ENCODE peak calls at places on chromosomes 12 and 14, in seven cellular contexts. U is stimulated activated CD4-positive, alpha-beta T cell treated with anti-CD3 and anti-CD28 coated beads, Interleukin-2, amount 100 ng/mL, for 48 hours; G is foreskin fibroblast; Q is activated CD4-positive, alpha-beta T cell treated with anti-CD3 and anti-CD28 coated beads, Interleukin-2, amount 50 U/mL, for 4 hours; L is stimulated activated CD8-positive, alpha-beta memory T cell treated with anti-CD3 and anti-CD28 coated beads, Interleukin-4, amount 100 ng/mL, for 4 hours; K is H54; V is A549. A is an unnamed sample.

GRCh38 chr12:72359416-72359815 is 87.2 kb downstream of the TRHDE start:
- DNase-seq in U (no peak), G (no peak), Q (no peak), L (no peak), K (no peak), V (no peak), A (no peak)

GRCh38 chr12:58225067-58225877 is 283.9 kb downstream of the ATP23 start:
- DNase-seq in U (no peak), G (no peak), Q (no peak), L (no peak), K (no peak), V (no peak), A (no peak)

GRCh38 chr12:123389560-123390351 is 5.8 kb downstream of the KMT5A start:
- DNase-seq in U (no peak), G (peak), Q (peak), L (no peak), K (no peak), V (no peak), A (no peak)

GRCh38 chr12:92010368-92010767 is 135.3 kb downstream of the BTG1 start:
- DNase-seq in U (no peak), G (no peak), Q (no peak), L (no peak), K (no peak), V (no peak), A (no peak)

GRCh38 chr12:132219323-132219722 is 75.1 kb downstream of the NOC4L start:
- DNase-seq in U (no peak), G (no peak), Q (no peak), L (no peak), K (no peak), V (no peak), A (no peak)

GRCh38 chr14:34372766-34373165 is 89.3 kb downstream of the SPTSSA start:
- DNase-seq in U (no peak), G (no peak), Q (no peak), L (no peak), K (no peak), V (no peak), A (no peak)

GRCh38 chr12:62827855-62828254 is 107.1 kb downstream of the PPM1H start:
- DNase-seq in U (no peak), G (no peak), Q (no peak), L (no peak), K (no peak), V (no peak), A (no peak)

GRCh38 chr14:102370305-102370809 is 7.6 kb downstream of the TECPR2 start:
- DNase-seq in U (no peak), G (peak), Q (no peak), L (no peak), K (no peak), V (peak), A (no peak)

GRCh38 chr12:4584896-4585295 is 22.9 kb downstream of the DYRK4 start:
- DNase-seq in U (no peak), G (no peak), Q (no peak), L (no peak), K (no peak), V (no peak), A (no peak)

GRCh38 chr12:19074700-19075099 is 54.8 kb upstream of the PLEKHA5 start:
- DNase-seq in U (no peak), G (peak), Q (no peak), L (no peak), K (no peak), V (no peak), A (no peak)

GRCh38 chr14:53432378-53432802 is 279.3 kb upstream of the DDHD1 start:
- DNase-seq in U (no peak), G (peak), Q (no peak), L (no peak), K (peak), V (peak), A (no peak)

GRCh38 chr12:62933220-62933870 is 1.6 kb downstream of the PPM1H start:
- DNase-seq in U (no peak), G (peak), Q (no peak), L (no peak), K (no peak), V (peak), A (no peak)

GRCh38 chr14:75222208-75222701 is 45.8 kb upstream of the TMED10 start:
- DNase-seq in U (no peak), G (peak), Q (no peak), L (no peak), K (peak), V (no peak), A (no peak)

GRCh38 chr12:8605057-8605456 is 7.6 kb downstream of the AICDA start:
- DNase-seq in U (no peak), G (no peak), Q (no peak), L (no peak), K (no peak), V (no peak), A (no peak)

GRCh38 chr14:89858084-89858483 is 96.4 kb downstream of the EFCAB11 start:
- DNase-seq in U (no peak), G (no peak), Q (no peak), L (no peak), K (no peak), V (no peak), A (no peak)

GRCh38 chr12:124917135-124917840 is 2.8 kb upstream of the UBC start:
- DNase-seq in U (peak), G (peak), Q (peak), L (peak), K (no peak), V (peak), A (no peak)

GRCh38 chr12:57011438-57012424 is 4.6 kb downstream of the TAC3 start:
- DNase-seq in U (no peak), G (no peak), Q (no peak), L (no peak), K (no peak), V (no peak), A (no peak)